ENCODE peak calls at places on chromosomes 5 and 9, in four cellular contexts. One of them, this sample, is unnamed.
A peak's percentile ranks its signal among the peaks of the same experiment; 100 is the strongest.

GRCh38 chr9:86183225-86183808 is 76.1 kb downstream of the C9orf153 start:
- DNase-seq in cardiac muscle cell: no peak
- DNase-seq in uterus: no peak
- DNase-seq in stomach: no peak
- DNase-seq in this sample: no peak

GRCh38 chr5:40464461-40464860 is 215.3 kb upstream of the PTGER4 start:
- DNase-seq in cardiac muscle cell: no peak
- DNase-seq in stomach: no peak
- DNase-seq in uterus: no peak
- DNase-seq in this sample: no peak

GRCh38 chr5:31972558-31972957 is 201.6 kb downstream of the GOLPH3 start:
- DNase-seq in cardiac muscle cell: no peak
- DNase-seq in uterus: no peak
- DNase-seq in stomach: no peak
- DNase-seq in this sample: no peak

GRCh38 chr5:174192103-174192655 is 146.7 kb downstream of the NSG2 start:
- DNase-seq in uterus: no peak
- DNase-seq in stomach: no peak
- DNase-seq in cardiac muscle cell: no peak
- DNase-seq in this sample: no peak

GRCh38 chr9:134459164-134459563 is 132.9 kb downstream of the RXRA start:
- DNase-seq in stomach: no peak
- DNase-seq in cardiac muscle cell: no peak
- DNase-seq in uterus: no peak
- DNase-seq in this sample: no peak

GRCh38 chr5:73284196-73284795 is 111.3 kb downstream of the TMEM174 start:
- DNase-seq in stomach: no peak
- DNase-seq in cardiac muscle cell: no peak
- DNase-seq in uterus: no peak
- DNase-seq in this sample: no peak

GRCh38 chr9:86946712-86947145 is 577 bp downstream of the GAS1 start:
- DNase-seq in stomach: peak; percentile 36
- DNase-seq in cardiac muscle cell: peak; percentile 74
- DNase-seq in uterus: peak; percentile 61
- DNase-seq in this sample: peak; percentile 59

GRCh38 chr5:73229271-73229670 is 56.3 kb downstream of the TMEM174 start:
- DNase-seq in uterus: no peak
- DNase-seq in cardiac muscle cell: no peak
- DNase-seq in stomach: no peak
- DNase-seq in this sample: no peak

GRCh38 chr5:132274050-132274869 is 16.8 kb downstream of the PDLIM4 start:
- DNase-seq in stomach: peak; percentile 14
- DNase-seq in uterus: no peak
- DNase-seq in cardiac muscle cell: no peak
- DNase-seq in this sample: no peak

GRCh38 chr5:56962286-56962685 is 10.4 kb upstream of the MIER3 start:
- DNase-seq in uterus: no peak
- DNase-seq in stomach: no peak
- DNase-seq in cardiac muscle cell: peak; percentile 48
- DNase-seq in this sample: no peak

GRCh38 chr9:85987236-85987635 is 46.3 kb downstream of the NAA35 start:
- DNase-seq in uterus: no peak
- DNase-seq in stomach: no peak
- DNase-seq in cardiac muscle cell: no peak
- DNase-seq in this sample: no peak

GRCh38 chr9:134399435-134400056 is 73.3 kb downstream of the RXRA start:
- DNase-seq in uterus: no peak
- DNase-seq in cardiac muscle cell: peak; percentile 48
- DNase-seq in stomach: no peak
- DNase-seq in this sample: no peak

GRCh38 chr9:108521063-108521462 is 334.7 kb downstream of the ACTL7B start:
- DNase-seq in stomach: no peak
- DNase-seq in uterus: no peak
- DNase-seq in cardiac muscle cell: peak; percentile 68
- DNase-seq in this sample: no peak

GRCh38 chr9:15889555-15889954 is 336.7 kb downstream of the CCDC171 start:
- DNase-seq in stomach: no peak
- DNase-seq in uterus: no peak
- DNase-seq in cardiac muscle cell: peak; percentile 86
- DNase-seq in this sample: no peak

GRCh38 chr9:135662758-135663450 is at the start of gene LCN9:
- DNase-seq in stomach: no peak
- DNase-seq in uterus: no peak
- DNase-seq in cardiac muscle cell: peak; percentile 46
- DNase-seq in this sample: no peak

GRCh38 chr5:113531760-113532159 is 18.3 kb downstream of the YTHDC2 start:
- DNase-seq in uterus: no peak
- DNase-seq in cardiac muscle cell: no peak
- DNase-seq in stomach: no peak
- DNase-seq in this sample: no peak
- H3K36me3 ChIP-seq in uterus: no peaks in the 10 kb centered on the region
- H3K36me3 ChIP-seq in cardiac muscle cell: peaks cover 6% of the 10 kb centered on the region
- H3K36me3 ChIP-seq in stomach: peaks cover 49% of the 10 kb centered on the region
- H3K36me3 ChIP-seq in this sample: no peaks in the 10 kb centered on the region

GRCh38 chr5:179878222-179879002 is 19.8 kb upstream of the MRNIP start:
- DNase-seq in stomach: no peak
- DNase-seq in cardiac muscle cell: no peak
- DNase-seq in uterus: no peak
- DNase-seq in this sample: no peak
- H3K36me3 ChIP-seq in stomach: peaks cover 84% of the 10 kb centered on the region
- H3K36me3 ChIP-seq in cardiac muscle cell: peaks cover 23% of the 10 kb centered on the region
- H3K36me3 ChIP-seq in uterus: no peaks in the 10 kb centered on the region
- H3K36me3 ChIP-seq in this sample: no peaks in the 10 kb centered on the region

GRCh38 chr9:125329978-125330377 is 68.4 kb downstream of the GAPVD1 start:
- DNase-seq in cardiac muscle cell: no peak
- DNase-seq in uterus: no peak
- DNase-seq in stomach: no peak
- DNase-seq in this sample: no peak

GRCh38 chr9:125337282-125337681 is 75.7 kb downstream of the GAPVD1 start:
- DNase-seq in uterus: no peak
- DNase-seq in cardiac muscle cell: peak; percentile 23
- DNase-seq in stomach: no peak
- DNase-seq in this sample: no peak

GRCh38 chr9:125330587-125330986 is 69.0 kb downstream of the GAPVD1 start:
- DNase-seq in cardiac muscle cell: no peak
- DNase-seq in uterus: no peak
- DNase-seq in stomach: no peak
- DNase-seq in this sample: no peak

DNA sequence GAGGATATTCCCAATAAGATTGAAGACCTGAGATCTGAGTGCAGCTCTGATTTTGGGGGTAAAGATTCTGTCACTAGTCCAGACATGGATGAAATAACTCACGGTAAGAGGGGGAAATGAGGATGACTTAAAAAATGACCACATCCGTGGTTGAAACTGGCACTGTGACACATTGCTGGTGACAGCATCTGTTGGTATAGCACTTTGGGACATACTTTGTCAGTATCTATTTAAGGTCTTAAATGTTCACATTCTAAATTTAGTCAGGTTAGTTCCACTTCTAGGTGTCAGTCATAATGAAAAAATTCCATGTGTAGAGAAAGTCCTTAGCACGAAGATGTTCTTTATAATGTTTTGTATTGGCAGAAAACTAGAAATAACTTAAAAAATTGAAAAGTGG is 70.9 kb downstream of the GAPVD1 start:
- DNase-seq in stomach: no peak
- DNase-seq in uterus: no peak
- DNase-seq in cardiac muscle cell: no peak
- DNase-seq in this sample: no peak
- H3K36me3 ChIP-seq in stomach: peaks cover 82% of the 10 kb centered on the region
- H3K36me3 ChIP-seq in uterus: no peaks in the 10 kb centered on the region
- H3K36me3 ChIP-seq in cardiac muscle cell: peaks cover 20% of the 10 kb centered on the region
- H3K36me3 ChIP-seq in this sample: no peaks in the 10 kb centered on the region

GRCh38 chr9:4854191-4854590 is 61.4 kb downstream of the RCL1 start:
- DNase-seq in stomach: no peak
- DNase-seq in cardiac muscle cell: no peak
- DNase-seq in uterus: no peak
- DNase-seq in this sample: no peak
- H3K36me3 ChIP-seq in stomach: peaks cover 86% of the 10 kb centered on the region
- H3K36me3 ChIP-seq in cardiac muscle cell: no peaks in the 10 kb centered on the region
- H3K36me3 ChIP-seq in uterus: no peaks in the 10 kb centered on the region
- H3K36me3 ChIP-seq in this sample: peaks cover 19% of the 10 kb centered on the region

GRCh38 chr9:137583347-137583746 is 4.6 kb upstream of the DPH7 start:
- DNase-seq in uterus: no peak
- DNase-seq in stomach: no peak
- DNase-seq in cardiac muscle cell: no peak
- DNase-seq in this sample: no peak
- H3K36me3 ChIP-seq in uterus: no peaks in the 10 kb centered on the region
- H3K36me3 ChIP-seq in stomach: peaks cover 68% of the 10 kb centered on the region
- H3K36me3 ChIP-seq in cardiac muscle cell: peaks cover 24% of the 10 kb centered on the region
- H3K36me3 ChIP-seq in this sample: peaks cover 47% of the 10 kb centered on the region

DNA sequence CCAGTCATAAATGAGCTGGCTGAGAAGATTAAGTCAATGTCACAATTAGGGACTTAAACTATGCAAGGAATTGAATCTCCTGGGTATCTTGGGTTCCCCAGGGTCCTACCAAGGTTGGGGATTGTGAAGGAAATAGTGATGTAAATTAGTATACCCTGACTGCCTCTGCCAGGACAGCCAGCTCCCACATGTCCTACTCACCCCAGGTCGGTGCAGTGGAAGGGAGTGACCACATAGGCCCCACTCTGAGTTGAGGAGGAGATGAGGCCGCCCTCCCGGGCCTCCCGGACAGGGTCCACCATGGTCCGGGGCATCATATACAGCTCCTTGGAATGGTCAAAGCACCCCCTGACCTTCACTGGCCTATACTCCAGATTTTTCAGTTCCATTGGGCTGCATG is 2.7 kb downstream of the SURF1 start:
- DNase-seq in uterus: no peak
- DNase-seq in cardiac muscle cell: no peak
- DNase-seq in stomach: no peak
- DNase-seq in this sample: no peak
- H3K36me3 ChIP-seq in uterus: no peaks in the 10 kb centered on the region
- H3K36me3 ChIP-seq in cardiac muscle cell: peaks cover 44% of the 10 kb centered on the region
- H3K36me3 ChIP-seq in stomach: peaks cover 55% of the 10 kb centered on the region
- H3K36me3 ChIP-seq in this sample: no peaks in the 10 kb centered on the region

GRCh38 chr9:18595597-18595996 is 121.6 kb downstream of the ADAMTSL1 start:
- DNase-seq in uterus: no peak
- DNase-seq in stomach: no peak
- DNase-seq in cardiac muscle cell: no peak
- DNase-seq in this sample: no peak
- H3K36me3 ChIP-seq in uterus: no peaks in the 10 kb centered on the region
- H3K36me3 ChIP-seq in stomach: no peaks in the 10 kb centered on the region
- H3K36me3 ChIP-seq in cardiac muscle cell: no peaks in the 10 kb centered on the region
- H3K36me3 ChIP-seq in this sample: no peaks in the 10 kb centered on the region

GRCh38 chr9:70127540-70128416 is 84.1 kb downstream of the MAMDC2 start:
- DNase-seq in cardiac muscle cell: no peak
- DNase-seq in uterus: no peak
- DNase-seq in stomach: no peak
- DNase-seq in this sample: no peak

GRCh38 chr9:70130266-70130665 is 86.6 kb downstream of the MAMDC2 start:
- DNase-seq in uterus: no peak
- DNase-seq in cardiac muscle cell: no peak
- DNase-seq in stomach: no peak
- DNase-seq in this sample: no peak

GRCh38 chr9:70133253-70134208 is 89.9 kb downstream of the MAMDC2 start:
- DNase-seq in stomach: no peak
- DNase-seq in uterus: no peak
- DNase-seq in cardiac muscle cell: peak; percentile 24
- DNase-seq in this sample: no peak

GRCh38 chr9:70134360-70134759 is 90.7 kb downstream of the MAMDC2 start:
- DNase-seq in cardiac muscle cell: no peak
- DNase-seq in uterus: no peak
- DNase-seq in stomach: no peak
- DNase-seq in this sample: no peak

DNA sequence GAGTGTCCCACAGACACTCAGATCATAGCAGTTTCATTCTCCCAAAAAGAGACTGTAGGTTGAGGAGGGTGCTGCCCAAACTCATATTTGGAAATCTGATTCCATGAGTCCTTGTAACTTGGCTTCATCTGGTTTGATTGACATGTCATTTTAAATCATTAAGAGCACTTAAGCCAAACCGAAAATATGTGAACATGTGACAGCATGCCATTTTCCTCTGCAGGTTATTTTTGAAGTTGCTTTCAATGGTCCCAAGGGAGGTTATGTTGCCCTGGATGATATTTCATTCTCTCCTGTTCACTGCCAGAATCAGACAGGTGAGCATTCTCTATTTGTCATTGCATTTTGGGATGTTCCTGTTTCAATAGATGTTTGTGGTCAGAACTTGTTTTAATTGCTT is 87.6 kb downstream of the MAMDC2 start:
- DNase-seq in stomach: no peak
- DNase-seq in uterus: no peak
- DNase-seq in cardiac muscle cell: no peak
- DNase-seq in this sample: no peak
- H3K36me3 ChIP-seq in stomach: peaks cover 30% of the 10 kb centered on the region
- H3K36me3 ChIP-seq in uterus: no peaks in the 10 kb centered on the region
- H3K36me3 ChIP-seq in cardiac muscle cell: no peaks in the 10 kb centered on the region
- H3K36me3 ChIP-seq in this sample: no peaks in the 10 kb centered on the region

DNA sequence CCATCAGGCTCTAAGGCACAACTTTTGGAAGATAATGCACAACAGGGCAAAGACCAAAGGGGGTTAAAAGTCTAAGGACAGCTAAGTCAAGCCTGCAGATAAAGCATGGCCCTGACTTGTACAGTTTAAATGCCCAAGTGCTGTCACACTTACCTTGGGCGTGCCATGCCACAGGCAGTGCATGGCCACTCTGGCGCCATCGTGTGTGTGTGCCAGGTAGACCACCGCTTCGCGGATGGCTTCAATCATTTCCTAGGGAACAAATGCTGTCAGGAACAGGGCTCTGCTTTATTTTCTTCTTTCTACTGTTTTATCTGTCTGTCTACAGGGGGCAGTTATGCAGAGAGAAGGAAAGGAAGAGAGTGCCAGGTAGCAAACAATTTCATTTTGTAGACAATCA is 19.3 kb downstream of the PUM3 start:
- DNase-seq in uterus: no peak
- DNase-seq in cardiac muscle cell: no peak
- DNase-seq in stomach: no peak
- DNase-seq in this sample: peak; percentile 38
- H3K36me3 ChIP-seq in uterus: no peaks in the 10 kb centered on the region
- H3K36me3 ChIP-seq in cardiac muscle cell: peaks cover 30% of the 10 kb centered on the region
- H3K36me3 ChIP-seq in stomach: peaks cover 73% of the 10 kb centered on the region
- H3K36me3 ChIP-seq in this sample: peaks cover 26% of the 10 kb centered on the region

DNA sequence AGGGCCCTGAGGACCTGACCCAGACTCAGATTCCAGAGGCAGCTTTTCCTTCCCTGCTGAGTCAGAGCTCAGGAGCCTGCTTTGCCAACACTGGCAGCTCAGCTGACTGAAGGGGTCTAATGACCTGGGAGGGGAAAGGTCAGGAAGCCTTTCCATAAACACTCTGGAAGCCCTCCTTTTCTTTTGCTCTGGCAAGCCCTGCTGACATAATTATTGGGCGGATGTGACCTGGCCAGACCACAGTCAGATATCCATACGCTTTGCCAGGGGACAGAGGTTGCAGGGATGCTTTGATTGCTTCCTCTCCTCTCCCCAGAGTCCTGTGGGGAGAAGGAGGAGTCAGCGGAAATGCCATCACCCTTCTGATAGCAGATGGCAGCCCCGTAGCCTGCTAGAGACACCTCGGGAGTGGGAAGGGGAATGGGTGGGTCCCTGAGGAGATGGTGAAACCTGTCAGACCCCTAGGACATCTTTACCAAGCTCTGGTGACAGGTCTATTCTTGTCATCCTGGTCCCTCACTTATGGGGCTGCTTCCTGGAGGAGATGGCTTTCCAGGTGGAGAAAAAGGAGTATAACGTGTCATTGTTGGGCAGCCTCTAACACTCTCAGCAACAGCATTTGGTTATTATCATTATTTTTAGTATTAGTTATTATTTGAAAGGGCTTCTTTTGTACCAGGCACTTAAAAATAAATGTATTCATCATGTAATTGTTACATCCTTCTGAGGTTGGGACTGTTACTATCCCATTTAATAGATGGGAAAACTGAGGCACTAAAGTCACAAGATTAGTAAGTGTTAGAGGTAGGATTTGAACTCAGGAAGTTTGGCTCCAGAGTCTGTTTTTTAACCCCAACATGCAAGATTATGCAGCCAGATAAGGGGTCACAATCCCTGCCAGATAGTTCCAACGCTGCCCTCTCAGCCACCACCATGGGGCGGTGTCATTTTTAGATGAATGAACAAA is 11.6 kb downstream of the COL27A1 start:
- DNase-seq in stomach: no peak
- DNase-seq in cardiac muscle cell: peak; percentile 39
- DNase-seq in uterus: no peak
- DNase-seq in this sample: peak; percentile 50
- H3K36me3 ChIP-seq in stomach: peaks cover 10% of the 10 kb centered on the region
- H3K36me3 ChIP-seq in cardiac muscle cell: no peaks in the 10 kb centered on the region
- H3K36me3 ChIP-seq in uterus: no peaks in the 10 kb centered on the region
- H3K36me3 ChIP-seq in this sample: no peaks in the 10 kb centered on the region